ENCODE peak calls at places on chromosomes 2 and 18, in six cellular contexts. Z is cardiac muscle cell, Q is psoas muscle, E is tibial artery, V is A673, O is SK-N-SH. B is an unnamed sample.
A peak's percentile ranks its signal among the peaks of the same experiment; 100 is the strongest.

GRCh38 chr2:134790487-134790886 is 47.9 kb upstream of the ACMSD start:
- DNase-seq in Z (no peak), Q (no peak), O (no peak), E (no peak), V (no peak), B (no peak)

GRCh38 chr2:206693399-206694137 is 24.6 kb downstream of the DYTN start:
- DNase-seq in E (no peak), V (peak; percentile 69), Z (peak; percentile 77), O (peak; percentile 59), Q (no peak), B (no peak)

GRCh38 chr2:9108210-9108967 is 98.2 kb upstream of the ASAP2 start:
- DNase-seq in Z (no peak), Q (no peak), E (no peak), O (no peak), V (no peak), B (no peak)

GRCh38 chr18:51561821-51562220 is 364.3 kb upstream of the MEX3C start:
- DNase-seq in V (no peak), E (no peak), Q (no peak), O (no peak), Z (peak; percentile 22), B (no peak)

GRCh38 chr2:197952540-197953202 is 148.3 kb downstream of the PLCL1 start:
- DNase-seq in Q (no peak), V (no peak), O (no peak), Z (peak; percentile 69), E (no peak), B (no peak)

GRCh38 chr2:96947949-96948348 is 38.4 kb downstream of the FAM178B start:
- DNase-seq in O (no peak), V (no peak), Q (peak; percentile 2), Z (no peak), E (no peak), B (no peak)

GRCh38 chr2:29165362-29166236 is 50.4 kb downstream of the CLIP4 start:
- DNase-seq in E (no peak), Z (peak; percentile 54), V (peak; percentile 45), O (no peak), Q (no peak), B (no peak)

GRCh38 chr2:86298411-86299390 is 38.7 kb downstream of the REEP1 start:
- DNase-seq in V (no peak), Z (peak; percentile 32), O (peak; percentile 30), E (no peak), Q (no peak), B (no peak)

GRCh38 chr18:45658756-45659155 is 43.5 kb downstream of the SLC14A2 start:
- DNase-seq in E (no peak), V (no peak), O (no peak), Z (no peak), Q (no peak), B (no peak)

GRCh38 chr2:237222683-237223082 is 137.0 kb downstream of the COPS8 start:
- DNase-seq in Q (no peak), E (no peak), Z (peak; percentile 40), V (no peak), O (no peak), B (no peak)

GRCh38 chr2:240359695-240360094 is 75.8 kb upstream of the GPC1 start:
- DNase-seq in E (no peak), Q (no peak), O (no peak), Z (no peak), V (no peak), B (no peak)

GRCh38 chr2:108917078-108917440 is 72.0 kb downstream of the EDAR start:
- DNase-seq in O (no peak), E (no peak), V (no peak), Q (no peak), Z (peak; percentile 42), B (peak; percentile 17)

GRCh38 chr2:110702981-110703380 is 25.1 kb upstream of the BUB1 start:
- DNase-seq in E (no peak), Z (no peak), Q (no peak), V (peak; percentile 52), O (no peak), B (no peak)

GRCh38 chr2:60675309-60675708 is 80.8 kb upstream of the PAPOLG start:
- DNase-seq in V (no peak), Z (no peak), O (peak; percentile 16), E (no peak), Q (no peak), B (no peak)

GRCh38 chr2:73237168-73237567 is 3.1 kb downstream of the CCT7 start:
- DNase-seq in Z (no peak), O (no peak), Q (no peak), V (no peak), E (no peak), B (no peak)

GRCh38 chr2:105893011-105893995 is 148.6 kb downstream of the NCK2 start:
- DNase-seq in Q (no peak), Z (no peak), E (no peak), O (no peak), V (no peak), B (no peak)

GRCh38 chr2:112706170-112706664 is 14.6 kb upstream of the NT5DC4 start:
- DNase-seq in O (no peak), Z (peak; percentile 82), Q (no peak), V (no peak), E (no peak), B (no peak)

GRCh38 chr2:142974288-142975024 is 97.0 kb downstream of the KYNU start:
- DNase-seq in V (peak; percentile 76), Z (peak; percentile 55), E (no peak), O (no peak), Q (no peak), B (no peak)

GRCh38 chr2:146572598-146572997 is 1272.2 kb upstream of the ACVR2A start:
- DNase-seq in O (no peak), Z (peak; percentile 10), Q (no peak), E (no peak), V (no peak), B (no peak)

GRCh38 chr2:224083631-224084030 is 44.5 kb upstream of the SERPINE2 start:
- DNase-seq in O (no peak), V (no peak), Q (no peak), Z (no peak), E (no peak), B (no peak)

GRCh38 chr18:78682716-78683115 is 296.9 kb upstream of the SALL3 start:
- DNase-seq in Q (no peak), O (no peak), Z (no peak), E (peak; percentile 11), V (no peak), B (no peak)

GRCh38 chr18:78683191-78684010 is 296.2 kb upstream of the SALL3 start:
- DNase-seq in V (no peak), E (no peak), O (no peak), Z (no peak), Q (no peak), B (peak; percentile 40)

GRCh38 chr18:78679861-78680260 is 299.8 kb upstream of the SALL3 start:
- DNase-seq in Z (no peak), E (no peak), O (no peak), V (no peak), Q (no peak), B (no peak)

GRCh38 chr18:78681934-78682333 is 297.7 kb upstream of the SALL3 start:
- DNase-seq in Q (no peak), O (no peak), E (no peak), V (no peak), Z (no peak), B (peak; percentile 41)

GRCh38 chr18:78681396-78681795 is 298.2 kb upstream of the SALL3 start:
- DNase-seq in E (no peak), Q (no peak), O (no peak), Z (no peak), V (no peak), B (peak; percentile 39)
- H3K9me3 ChIP-seq in E (no peaks in the 10 kb centered on the region), Q (no peaks in the 10 kb centered on the region), O (no peaks in the 10 kb centered on the region), Z (no peaks in the 10 kb centered on the region), V (no peaks in the 10 kb centered on the region), B (no peaks in the 10 kb centered on the region)

DNA sequence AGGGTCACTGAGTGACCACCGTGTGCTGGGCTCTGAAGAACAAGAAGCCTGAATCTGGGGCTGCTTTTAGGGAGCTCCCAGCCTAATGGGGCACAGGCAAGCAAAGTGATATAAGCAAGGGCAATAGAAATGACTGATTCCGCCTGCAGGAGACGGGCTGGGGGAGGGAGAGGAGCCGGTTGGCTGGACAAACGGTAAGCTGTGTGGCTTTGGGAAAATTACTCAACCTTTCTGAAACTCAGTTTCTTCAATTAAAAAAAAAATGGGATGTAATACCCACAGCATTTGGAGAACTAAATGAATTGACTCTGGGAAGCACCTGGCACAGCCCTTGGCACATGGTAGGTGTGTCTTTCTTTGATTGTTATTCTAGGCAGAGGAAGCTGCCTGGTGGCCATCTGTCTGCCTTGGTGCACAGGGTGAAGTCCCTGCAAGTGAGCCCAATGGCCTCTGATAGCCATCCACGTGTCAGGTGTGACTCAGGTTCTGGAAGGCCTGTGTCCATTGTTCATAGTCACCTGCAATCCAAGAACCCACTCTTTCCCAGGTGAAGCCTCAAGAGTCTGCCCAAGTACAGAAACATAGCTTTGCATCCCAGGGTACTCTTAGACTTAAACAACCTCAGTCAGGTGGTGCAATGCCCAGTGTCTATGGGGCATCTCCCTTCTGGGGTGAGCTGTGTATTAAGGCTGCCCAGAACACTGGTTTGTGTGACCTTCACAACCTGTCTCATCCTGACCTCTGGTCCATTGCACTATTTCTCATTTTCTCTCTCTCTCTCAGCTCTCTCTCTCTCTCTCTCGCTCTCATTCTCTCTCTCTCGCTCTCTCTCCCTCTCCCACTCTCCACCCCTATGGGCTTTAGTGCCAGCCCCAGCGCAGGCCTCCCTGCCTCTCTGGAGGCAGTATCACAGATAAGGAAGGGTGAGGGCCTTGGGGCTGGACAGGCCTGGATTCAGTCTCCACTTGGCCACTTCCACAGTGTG is 30.0 kb upstream of the NTSR2 start:
- DNase-seq in O (peak; percentile 49), V (no peak), Z (no peak), Q (no peak), E (no peak), B (no peak)
- H3K4me1 ChIP-seq in O (peaks cover 21% of the 10 kb centered on the region), V (no peaks in the 10 kb centered on the region), Z (peaks cover 20% of the 10 kb centered on the region), Q (peaks cover 39% of the 10 kb centered on the region), E (peaks cover 19% of the 10 kb centered on the region), B (no peaks in the 10 kb centered on the region)

GRCh38 chr2:27920148-27920885 is 29.8 kb downstream of the BABAM2 start:
- DNase-seq in O (no peak), Q (no peak), Z (peak; percentile 85), V (peak; percentile 65), E (no peak), B (no peak)
- H3K27ac ChIP-seq in O (peak overlapping the region; percentile 25), Q (peak overlapping the region; percentile 53), Z (no peak overlapping the region), V (no peak overlapping the region), E (peak overlapping the region; percentile 41), B (peak overlapping the region; percentile 12)

GRCh38 chr18:79420033-79420745 is 24.5 kb downstream of the NFATC1 start:
- DNase-seq in Q (no peak), O (no peak), E (no peak), V (peak; percentile 29), Z (no peak), B (no peak)
- H3K9me3 ChIP-seq in Q (no peaks in the 10 kb centered on the region), O (no peaks in the 10 kb centered on the region), E (no peaks in the 10 kb centered on the region), V (no peaks in the 10 kb centered on the region), Z (no peaks in the 10 kb centered on the region), B (no peaks in the 10 kb centered on the region)

DNA sequence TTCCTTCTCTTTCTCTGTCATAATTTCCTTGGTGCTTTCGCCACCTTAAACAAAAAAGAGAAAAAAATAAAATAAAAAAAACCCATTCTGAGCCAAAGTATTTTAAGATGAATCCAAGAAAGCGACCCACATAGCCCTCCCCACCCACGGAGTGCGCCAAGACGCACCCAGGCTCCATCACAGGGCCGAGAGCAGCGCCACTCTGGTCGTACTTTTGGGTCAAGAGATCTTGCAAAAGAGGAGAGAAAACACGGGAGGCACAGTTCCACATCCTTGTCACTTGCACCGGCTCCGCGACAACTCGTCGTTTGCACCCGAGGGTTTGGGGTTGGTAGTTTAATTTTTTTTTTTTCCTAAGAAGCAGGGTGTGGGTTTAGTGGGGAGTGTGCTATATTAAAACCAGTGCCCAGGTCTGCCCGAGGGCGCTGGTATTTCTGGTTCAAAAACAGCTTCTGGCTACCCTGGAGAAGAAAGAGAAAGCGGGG is 1.7 kb upstream of the SP9 start:
- DNase-seq in E (no peak), O (no peak), Z (no peak), Q (no peak), V (no peak), B (no peak)
- H3K4me1 ChIP-seq in E (peaks cover 33% of the 10 kb centered on the region), O (no peaks in the 10 kb centered on the region), Z (peaks cover 8% of the 10 kb centered on the region), Q (peaks cover 24% of the 10 kb centered on the region), V (peaks cover 20% of the 10 kb centered on the region), B (peaks cover 10% of the 10 kb centered on the region)

GRCh38 chr2:191572319-191572718 is 105.6 kb upstream of the NABP1 start:
- DNase-seq in E (no peak), V (no peak), Q (no peak), Z (no peak), O (no peak), B (no peak)
- H3K27ac ChIP-seq in E (no peak overlapping the region), V (no peak overlapping the region), Q (no peak overlapping the region), Z (no peak overlapping the region), O (no peak overlapping the region), B (no peak overlapping the region)